ENCODE peak calls at places on chromosome 6, in seven cellular contexts. One of them, this sample, is unnamed.

GRCh38 chr6:153816306-153816845 is 222.7 kb upstream of the OPRM1 start:
- DNase-seq in endothelial cell: no peak
- DNase-seq in HepG2: no peak
- DNase-seq in astrocyte: no peak
- DNase-seq in CD4-positive, alpha-beta T cell: no peak
- DNase-seq in choroid plexus epithelial cell: no peak
- DNase-seq in GM12865: no peak
- DNase-seq in this sample: no peak

GRCh38 chr6:2237001-2237400 is 8.4 kb downstream of the GMDS start:
- DNase-seq in endothelial cell: no peak
- DNase-seq in HepG2: no peak
- DNase-seq in astrocyte: peak; percentile 95
- DNase-seq in CD4-positive, alpha-beta T cell: no peak
- DNase-seq in choroid plexus epithelial cell: peak; percentile 83
- DNase-seq in GM12865: no peak
- DNase-seq in this sample: peak; percentile 91

GRCh38 chr6:41581381-41581991 is 35.3 kb downstream of the FOXP4 start:
- DNase-seq in endothelial cell: no peak
- DNase-seq in HepG2: no peak
- DNase-seq in astrocyte: peak; percentile 88
- DNase-seq in CD4-positive, alpha-beta T cell: no peak
- DNase-seq in choroid plexus epithelial cell: peak; percentile 89
- DNase-seq in GM12865: no peak
- DNase-seq in this sample: peak; percentile 87

GRCh38 chr6:29087213-29087612 is at the start of gene OR2B3:
- DNase-seq in endothelial cell: no peak
- DNase-seq in HepG2: no peak
- DNase-seq in astrocyte: no peak
- DNase-seq in CD4-positive, alpha-beta T cell: no peak
- DNase-seq in choroid plexus epithelial cell: no peak
- DNase-seq in GM12865: no peak
- DNase-seq in this sample: no peak

GRCh38 chr6:35485402-35485877 is 11.4 kb downstream of the TEAD3 start:
- DNase-seq in endothelial cell: no peak
- DNase-seq in HepG2: no peak
- DNase-seq in astrocyte: peak; percentile 47
- DNase-seq in CD4-positive, alpha-beta T cell: no peak
- DNase-seq in choroid plexus epithelial cell: peak; percentile 46
- DNase-seq in GM12865: no peak
- DNase-seq in this sample: peak; percentile 60

GRCh38 chr6:96704713-96705112 is 132.6 kb downstream of the GPR63 start:
- DNase-seq in endothelial cell: no peak
- DNase-seq in HepG2: no peak
- DNase-seq in astrocyte: no peak
- DNase-seq in CD4-positive, alpha-beta T cell: no peak
- DNase-seq in choroid plexus epithelial cell: no peak
- DNase-seq in GM12865: peak; percentile 9
- DNase-seq in this sample: no peak

GRCh38 chr6:1222426-1223311 is 89.2 kb upstream of the FOXQ1 start:
- DNase-seq in endothelial cell: no peak
- DNase-seq in HepG2: no peak
- DNase-seq in astrocyte: no peak
- DNase-seq in CD4-positive, alpha-beta T cell: no peak
- DNase-seq in choroid plexus epithelial cell: no peak
- DNase-seq in GM12865: no peak
- DNase-seq in this sample: no peak

GRCh38 chr6:1049900-1050299 is 262.0 kb upstream of the FOXQ1 start:
- DNase-seq in endothelial cell: no peak
- DNase-seq in HepG2: no peak
- DNase-seq in astrocyte: no peak
- DNase-seq in CD4-positive, alpha-beta T cell: no peak
- DNase-seq in choroid plexus epithelial cell: no peak
- DNase-seq in GM12865: no peak
- DNase-seq in this sample: no peak

GRCh38 chr6:122722746-122723145 is 56.8 kb upstream of the FABP7 start:
- DNase-seq in endothelial cell: no peak
- DNase-seq in HepG2: no peak
- DNase-seq in astrocyte: peak; percentile 91
- DNase-seq in CD4-positive, alpha-beta T cell: no peak
- DNase-seq in choroid plexus epithelial cell: peak; percentile 20
- DNase-seq in GM12865: no peak
- DNase-seq in this sample: peak; percentile 18

GRCh38 chr6:129567374-129567773 is 142.6 kb downstream of the ARHGAP18 start:
- DNase-seq in endothelial cell: peak; percentile 53
- DNase-seq in HepG2: peak; percentile 23
- DNase-seq in astrocyte: no peak
- DNase-seq in CD4-positive, alpha-beta T cell: no peak
- DNase-seq in choroid plexus epithelial cell: peak; percentile 60
- DNase-seq in GM12865: peak; percentile 24
- DNase-seq in this sample: peak; percentile 62

GRCh38 chr6:151430886-151431285 is 21.0 kb downstream of the RMND1 start:
- DNase-seq in endothelial cell: no peak
- DNase-seq in HepG2: peak; percentile 47
- DNase-seq in astrocyte: no peak
- DNase-seq in CD4-positive, alpha-beta T cell: no peak
- DNase-seq in choroid plexus epithelial cell: peak; percentile 30
- DNase-seq in GM12865: no peak
- DNase-seq in this sample: no peak

GRCh38 chr6:52227495-52227894 is 16.8 kb downstream of the IL17F start:
- DNase-seq in endothelial cell: no peak
- DNase-seq in HepG2: no peak
- DNase-seq in astrocyte: no peak
- DNase-seq in CD4-positive, alpha-beta T cell: no peak
- DNase-seq in choroid plexus epithelial cell: no peak
- DNase-seq in GM12865: peak; percentile 97
- DNase-seq in this sample: no peak

GRCh38 chr6:78910611-78911134 is 43.3 kb downstream of the IRAK1BP1 start:
- DNase-seq in endothelial cell: peak; percentile 60
- DNase-seq in HepG2: no peak
- DNase-seq in astrocyte: peak; percentile 4
- DNase-seq in CD4-positive, alpha-beta T cell: no peak
- DNase-seq in choroid plexus epithelial cell: peak; percentile 13
- DNase-seq in GM12865: peak; percentile 54
- DNase-seq in this sample: peak; percentile 9

GRCh38 chr6:106612956-106613516 is 16.3 kb downstream of the RTN4IP1 start:
- DNase-seq in endothelial cell: no peak
- DNase-seq in HepG2: no peak
- DNase-seq in astrocyte: no peak
- DNase-seq in CD4-positive, alpha-beta T cell: no peak
- DNase-seq in choroid plexus epithelial cell: no peak
- DNase-seq in GM12865: no peak
- DNase-seq in this sample: no peak

GRCh38 chr6:46549155-46549554 is 57.9 kb upstream of the RCAN2 start:
- DNase-seq in endothelial cell: no peak
- DNase-seq in HepG2: no peak
- DNase-seq in astrocyte: no peak
- DNase-seq in CD4-positive, alpha-beta T cell: no peak
- DNase-seq in choroid plexus epithelial cell: peak; percentile 29
- DNase-seq in GM12865: no peak
- DNase-seq in this sample: peak; percentile 0

DNA sequence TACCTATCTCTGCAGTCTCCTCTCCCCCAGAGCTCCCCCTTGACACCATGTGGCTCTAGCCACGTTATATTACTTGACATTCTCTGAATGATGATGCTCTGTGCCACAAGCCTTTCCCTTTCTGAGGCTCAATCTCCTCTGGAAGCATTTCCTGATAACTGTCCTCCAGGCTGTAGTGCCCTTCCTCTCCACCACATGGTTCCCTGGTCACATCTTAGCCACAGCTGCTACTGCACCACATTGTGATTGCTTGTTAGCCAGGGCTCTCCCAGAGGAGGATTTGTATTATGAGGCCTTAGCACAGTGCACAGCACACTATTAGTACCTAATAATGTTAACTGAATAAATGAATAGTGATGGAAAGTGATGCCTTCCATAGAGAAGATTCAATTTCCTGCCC is 63.9 kb upstream of the RCAN2 start:
- DNase-seq in endothelial cell: no peak
- DNase-seq in HepG2: no peak
- DNase-seq in astrocyte: no peak
- DNase-seq in CD4-positive, alpha-beta T cell: no peak
- DNase-seq in choroid plexus epithelial cell: no peak
- DNase-seq in GM12865: no peak
- DNase-seq in this sample: no peak
- TF ChIP-seq CTCF in endothelial cell: no peak
- TF ChIP-seq CTCF in HepG2: no peak
- TF ChIP-seq CTCF in astrocyte: no peak
- TF ChIP-seq CTCF in CD4-positive, alpha-beta T cell: no peak
- TF ChIP-seq CTCF in choroid plexus epithelial cell: no peak
- TF ChIP-seq CTCF in GM12865: no peak
- TF ChIP-seq CTCF in this sample: no peak

GRCh38 chr6:63637865-63638445 is 2.4 kb downstream of the PHF3 start:
- DNase-seq in endothelial cell: no peak
- DNase-seq in HepG2: no peak
- DNase-seq in astrocyte: no peak
- DNase-seq in CD4-positive, alpha-beta T cell: no peak
- DNase-seq in choroid plexus epithelial cell: peak; percentile 18
- DNase-seq in GM12865: no peak
- DNase-seq in this sample: peak; percentile 22

GRCh38 chr6:63634630-63635029 is 972 bp upstream of the PHF3 start:
- DNase-seq in endothelial cell: no peak
- DNase-seq in HepG2: peak; percentile 23
- DNase-seq in astrocyte: peak; percentile 10
- DNase-seq in CD4-positive, alpha-beta T cell: no peak
- DNase-seq in choroid plexus epithelial cell: peak; percentile 30
- DNase-seq in GM12865: no peak
- DNase-seq in this sample: no peak

GRCh38 chr6:63636516-63636968 is 940 bp downstream of the PHF3 start:
- DNase-seq in endothelial cell: peak; percentile 50
- DNase-seq in HepG2: peak; percentile 59
- DNase-seq in astrocyte: peak; percentile 33
- DNase-seq in CD4-positive, alpha-beta T cell: peak; percentile 39
- DNase-seq in choroid plexus epithelial cell: peak; percentile 45
- DNase-seq in GM12865: peak; percentile 60
- DNase-seq in this sample: peak; percentile 48

GRCh38 chr6:63635165-63635562 is 438 bp upstream of the PHF3 start:
- DNase-seq in endothelial cell: no peak
- DNase-seq in HepG2: no peak
- DNase-seq in astrocyte: peak; percentile 1
- DNase-seq in CD4-positive, alpha-beta T cell: no peak
- DNase-seq in choroid plexus epithelial cell: peak; percentile 7
- DNase-seq in GM12865: no peak
- DNase-seq in this sample: no peak

GRCh38 chr6:63635563-63636515 is at the start of gene PHF3:
- DNase-seq in endothelial cell: peak; percentile 88
- DNase-seq in HepG2: peak; percentile 91
- DNase-seq in astrocyte: peak; percentile 76
- DNase-seq in CD4-positive, alpha-beta T cell: peak; percentile 81
- DNase-seq in choroid plexus epithelial cell: peak; percentile 90
- DNase-seq in GM12865: peak; percentile 95
- DNase-seq in this sample: peak; percentile 92
- TF ChIP-seq CTCF in endothelial cell: no peak
- TF ChIP-seq CTCF in HepG2: peak; percentile 62
- TF ChIP-seq CTCF in astrocyte: no peak
- TF ChIP-seq CTCF in CD4-positive, alpha-beta T cell: no peak
- TF ChIP-seq CTCF in choroid plexus epithelial cell: peak; percentile 27
- TF ChIP-seq CTCF in GM12865: no peak
- TF ChIP-seq CTCF in this sample: peak; percentile 16

DNA sequence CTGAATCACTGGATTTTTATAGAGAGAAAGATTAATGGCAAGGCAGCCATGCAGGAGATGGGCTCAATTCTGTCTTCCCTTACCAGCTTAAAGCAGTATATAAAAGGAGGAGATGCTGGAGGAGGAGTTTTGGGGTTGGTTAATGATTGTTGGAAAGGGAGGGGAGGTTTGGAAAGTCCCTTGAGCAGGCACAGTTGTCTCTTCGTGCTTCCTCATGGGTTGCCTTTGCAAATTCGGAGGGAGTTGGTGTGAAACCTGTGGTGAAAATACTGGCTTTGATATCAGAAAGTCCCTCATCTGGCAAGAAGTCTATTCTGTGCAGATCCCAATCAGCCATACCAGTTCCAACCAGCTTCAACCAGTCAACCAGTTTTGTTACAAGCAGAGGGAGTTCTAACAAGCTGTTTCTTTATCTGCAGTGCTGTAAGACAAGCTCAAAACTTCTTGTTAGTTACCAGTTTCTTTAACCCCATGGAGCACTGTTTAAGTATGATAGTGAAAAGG is 107.0 kb downstream of the HIVEP1 start:
- DNase-seq in endothelial cell: no peak
- DNase-seq in HepG2: no peak
- DNase-seq in astrocyte: no peak
- DNase-seq in CD4-positive, alpha-beta T cell: no peak
- DNase-seq in choroid plexus epithelial cell: no peak
- DNase-seq in GM12865: peak; percentile 90
- DNase-seq in this sample: no peak
- TF ChIP-seq CTCF in endothelial cell: no peak
- TF ChIP-seq CTCF in HepG2: no peak
- TF ChIP-seq CTCF in astrocyte: no peak
- TF ChIP-seq CTCF in CD4-positive, alpha-beta T cell: no peak
- TF ChIP-seq CTCF in choroid plexus epithelial cell: no peak
- TF ChIP-seq CTCF in GM12865: no peak
- TF ChIP-seq CTCF in this sample: no peak

DNA sequence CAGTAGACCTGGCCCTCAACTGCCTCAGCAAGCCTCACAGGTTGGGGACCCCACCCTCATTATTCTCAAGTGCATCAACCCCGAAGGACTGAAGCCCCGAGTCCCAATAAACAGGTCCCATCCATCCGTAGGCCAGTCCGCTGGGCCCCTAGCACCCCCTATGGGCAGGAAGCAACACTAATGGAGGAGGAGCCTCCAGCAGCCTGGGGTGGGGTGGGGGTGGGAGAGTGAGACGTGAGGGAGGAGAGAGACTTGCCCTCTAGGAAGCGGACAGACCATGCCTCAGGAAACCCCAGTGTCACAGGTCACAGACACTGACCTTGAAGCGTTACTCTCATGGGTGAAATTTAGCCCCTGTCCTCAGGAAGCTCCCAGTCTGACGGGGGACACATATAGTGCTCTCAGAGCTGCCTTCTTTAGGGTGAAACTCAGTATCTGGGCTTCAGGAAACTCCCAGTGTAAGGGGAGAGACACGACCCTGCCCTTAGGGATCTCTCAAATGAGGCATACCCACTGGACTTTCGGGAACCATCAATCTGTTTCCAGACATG is 125.9 kb downstream of the MRPL14 start:
- DNase-seq in endothelial cell: no peak
- DNase-seq in HepG2: peak; percentile 52
- DNase-seq in astrocyte: no peak
- DNase-seq in CD4-positive, alpha-beta T cell: no peak
- DNase-seq in choroid plexus epithelial cell: peak; percentile 40
- DNase-seq in GM12865: peak; percentile 79
- DNase-seq in this sample: peak; percentile 28
- TF ChIP-seq CTCF in endothelial cell: peak; percentile 26
- TF ChIP-seq CTCF in HepG2: peak; percentile 80
- TF ChIP-seq CTCF in astrocyte: peak; percentile 14
- TF ChIP-seq CTCF in CD4-positive, alpha-beta T cell: no peak
- TF ChIP-seq CTCF in choroid plexus epithelial cell: peak; percentile 67
- TF ChIP-seq CTCF in GM12865: peak; percentile 80
- TF ChIP-seq CTCF in this sample: peak; percentile 56

GRCh38 chr6:82363368-82364086 is at the start of gene TPBG:
- DNase-seq in endothelial cell: peak; percentile 70
- DNase-seq in HepG2: peak; percentile 27
- DNase-seq in astrocyte: peak; percentile 85
- DNase-seq in CD4-positive, alpha-beta T cell: no peak
- DNase-seq in choroid plexus epithelial cell: peak; percentile 67
- DNase-seq in GM12865: peak; percentile 72
- DNase-seq in this sample: peak; percentile 92
- TF ChIP-seq CTCF in endothelial cell: no peak
- TF ChIP-seq CTCF in HepG2: peak; percentile 59
- TF ChIP-seq CTCF in astrocyte: no peak
- TF ChIP-seq CTCF in CD4-positive, alpha-beta T cell: no peak
- TF ChIP-seq CTCF in choroid plexus epithelial cell: peak; percentile 58
- TF ChIP-seq CTCF in GM12865: peak; percentile 11
- TF ChIP-seq CTCF in this sample: peak; percentile 29

GRCh38 chr6:75201901-75202672 is 3.8 kb downstream of the COL12A1 start:
- DNase-seq in endothelial cell: peak; percentile 32
- DNase-seq in HepG2: no peak
- DNase-seq in astrocyte: peak; percentile 53
- DNase-seq in CD4-positive, alpha-beta T cell: no peak
- DNase-seq in choroid plexus epithelial cell: peak; percentile 55
- DNase-seq in GM12865: no peak
- DNase-seq in this sample: peak; percentile 23
- TF ChIP-seq CTCF in endothelial cell: no peak
- TF ChIP-seq CTCF in HepG2: no peak
- TF ChIP-seq CTCF in astrocyte: no peak
- TF ChIP-seq CTCF in CD4-positive, alpha-beta T cell: no peak
- TF ChIP-seq CTCF in choroid plexus epithelial cell: peak; percentile 30
- TF ChIP-seq CTCF in GM12865: no peak
- TF ChIP-seq CTCF in this sample: no peak